ENCODE peak calls at places on chromosomes 6 and 20, in five cellular contexts. A, P, X, W and R are unnamed samples.

GRCh38 chr6:72620866-72621242 is 1.0 kb upstream of the KCNQ5 start:
- DNase-seq in P (no peak), A (no peak), X (peak), W (peak), R (peak)

GRCh38 chr6:12013368-12013617 is 1.2 kb downstream of the HIVEP1 start:
- DNase-seq in P (no peak), A (no peak), X (no peak), W (no peak), R (no peak)

GRCh38 chr6:3455121-3455489 is 1.7 kb downstream of the SLC22A23 start:
- DNase-seq in W (no peak), X (no peak), P (peak), A (no peak), R (no peak)

GRCh38 chr6:167855825-167856425 is 29.2 kb downstream of the AFDN start:
- DNase-seq in P (peak), W (no peak), A (no peak), X (no peak), R (no peak)

GRCh38 chr20:32943490-32944052 is 60.7 kb downstream of the SUN5 start:
- DNase-seq in A (no peak), X (no peak), P (no peak), W (no peak), R (no peak)

GRCh38 chr20:57261488-57262243 is 4.8 kb downstream of the BMP7 start:
- DNase-seq in X (no peak), A (no peak), W (no peak), P (no peak), R (no peak)

GRCh38 chr6:14734416-14735340 is 511.2 kb upstream of the JARID2 start:
- DNase-seq in P (peak), W (no peak), A (no peak), X (peak), R (no peak)

GRCh38 chr20:47392015-47392720 is 35.7 kb upstream of the ZMYND8 start:
- DNase-seq in W (no peak), A (no peak), X (peak), P (peak), R (no peak)

GRCh38 chr6:154951400-154952200 is 43.5 kb upstream of the TIAM2 start:
- DNase-seq in P (peak), X (peak), W (no peak), A (peak), R (no peak)

GRCh38 chr6:156427345-156427744 is 349.8 kb upstream of the ARID1B start:
- DNase-seq in X (no peak), W (no peak), A (no peak), P (no peak), R (no peak)

GRCh38 chr6:27479319-27480182 is 6.6 kb upstream of the ZNF184 start:
- DNase-seq in P (peak), X (peak), W (peak), A (peak), R (peak)

GRCh38 chr6:33248643-33248931 is 23.1 kb downstream of the VPS52 start:
- DNase-seq in A (no peak), P (no peak), X (peak), W (no peak), R (no peak)

GRCh38 chr6:14241255-14242070 is 123.9 kb downstream of the CD83 start:
- DNase-seq in X (no peak), P (no peak), W (no peak), A (no peak), R (no peak)

GRCh38 chr6:106069478-106069877 is 16.7 kb upstream of the PRDM1 start:
- DNase-seq in X (no peak), P (no peak), W (no peak), A (peak), R (no peak)

GRCh38 chr20:258963-259362 is 1.4 kb downstream of the DEFB132 start:
- DNase-seq in W (no peak), X (no peak), P (peak), A (no peak), R (no peak)

GRCh38 chr6:110338820-110339470 is 19.2 kb downstream of the METTL24 start:
- DNase-seq in A (no peak), W (no peak), P (no peak), X (no peak), R (no peak)

GRCh38 chr6:165664553-165665383 is 1.7 kb upstream of the PDE10A start:
- DNase-seq in X (no peak), A (no peak), P (no peak), W (no peak), R (no peak)

GRCh38 chr20:8642247-8642646 is 426.6 kb upstream of the PLCB4 start:
- DNase-seq in A (no peak), W (no peak), P (no peak), X (no peak), R (no peak)

GRCh38 chr6:141513830-141514229 is 618.9 kb upstream of the GJE1 start:
- DNase-seq in P (no peak), X (no peak), W (no peak), A (no peak), R (no peak)

GRCh38 chr6:38542031-38542430 is 97.7 kb downstream of the BTBD9 start:
- DNase-seq in A (no peak), X (no peak), P (no peak), W (no peak), R (no peak)

GRCh38 chr6:56692586-56693245 is 50.0 kb upstream of the DST start:
- DNase-seq in P (no peak), X (no peak), A (no peak), W (no peak), R (no peak)

GRCh38 chr20:33785503-33785902 is 25.6 kb upstream of the CHMP4B start:
- DNase-seq in A (no peak), P (no peak), W (no peak), X (no peak), R (no peak)

GRCh38 chr20:36499723-36500501 is 41.4 kb upstream of the MYL9 start:
- DNase-seq in W (no peak), X (no peak), A (no peak), P (no peak), R (no peak)

GRCh38 chr20:1761116-1761515 is 103.5 kb upstream of the SIRPG start:
- DNase-seq in A (no peak), W (no peak), X (no peak), P (no peak), R (no peak)

GRCh38 chr6:1611572-1612385 is 2.1 kb downstream of the FOXC1 start:
- DNase-seq in X (no peak), W (no peak), A (no peak), P (no peak), R (peak)

GRCh38 chr20:63501818-63502670 is 3.2 kb upstream of the EEF1A2 start:
- DNase-seq in A (peak), W (no peak), X (peak), P (peak), R (peak)

GRCh38 chr6:150450918-150451317 is 82.1 kb downstream of the IYD start:
- DNase-seq in X (no peak), W (no peak), A (no peak), P (no peak), R (no peak)

GRCh38 chr20:63307538-63308217 is 14.7 kb downstream of the COL20A1 start:
- DNase-seq in A (no peak), X (no peak), P (no peak), W (no peak), R (no peak)

GRCh38 chr20:17391108-17391771 is 139.9 kb downstream of the BFSP1 start:
- DNase-seq in A (no peak), X (no peak), P (no peak), W (no peak), R (no peak)